ENCODE peak calls at places on chromosomes 16 and 17, in ten cellular contexts. One of them, this sample, is unnamed.

GRCh38 chr17:79231766-79232287 is 157.2 kb downstream of the ENGASE start:
- DNase-seq in tibial artery: no peak
- DNase-seq in left ventricle myocardium inferior: no peak
- DNase-seq in ascending aorta: no peak
- DNase-seq in AG04450: no peak
- DNase-seq in upper lobe of left lung: no peak
- DNase-seq in coronary artery: no peak
- DNase-seq in fibroblast of lung: no peak
- DNase-seq in fibroblast of the aortic adventitia: no peak
- DNase-seq in lower leg skin: no peak
- DNase-seq in this sample: no peak

GRCh38 chr16:56824335-56824734 is 40.7 kb upstream of the SLC12A3 start:
- DNase-seq in ascending aorta: no peak
- DNase-seq in AG04450: no peak
- DNase-seq in left ventricle myocardium inferior: peak
- DNase-seq in fibroblast of lung: peak
- DNase-seq in fibroblast of the aortic adventitia: no peak
- DNase-seq in coronary artery: no peak
- DNase-seq in lower leg skin: no peak
- DNase-seq in tibial artery: no peak
- DNase-seq in upper lobe of left lung: peak
- DNase-seq in this sample: peak

GRCh38 chr17:68094481-68095078 is 59.0 kb downstream of the KPNA2 start:
- DNase-seq in tibial artery: no peak
- DNase-seq in fibroblast of the aortic adventitia: no peak
- DNase-seq in lower leg skin: peak
- DNase-seq in left ventricle myocardium inferior: no peak
- DNase-seq in ascending aorta: no peak
- DNase-seq in coronary artery: no peak
- DNase-seq in fibroblast of lung: no peak
- DNase-seq in AG04450: no peak
- DNase-seq in upper lobe of left lung: no peak
- DNase-seq in this sample: no peak

GRCh38 chr17:20091161-20092029 is 82.2 kb downstream of the SPECC1 start:
- DNase-seq in lower leg skin: no peak
- DNase-seq in AG04450: no peak
- DNase-seq in tibial artery: peak
- DNase-seq in coronary artery: no peak
- DNase-seq in upper lobe of left lung: no peak
- DNase-seq in ascending aorta: peak
- DNase-seq in left ventricle myocardium inferior: peak
- DNase-seq in fibroblast of the aortic adventitia: peak
- DNase-seq in fibroblast of lung: peak
- DNase-seq in this sample: no peak

GRCh38 chr17:35846055-35846809 is 22.5 kb downstream of the HEATR9 start:
- DNase-seq in fibroblast of the aortic adventitia: peak
- DNase-seq in coronary artery: no peak
- DNase-seq in AG04450: no peak
- DNase-seq in tibial artery: no peak
- DNase-seq in lower leg skin: no peak
- DNase-seq in upper lobe of left lung: no peak
- DNase-seq in ascending aorta: no peak
- DNase-seq in fibroblast of lung: peak
- DNase-seq in left ventricle myocardium inferior: no peak
- DNase-seq in this sample: no peak

GRCh38 chr17:78474631-78475146 is 96.2 kb downstream of the PGS1 start:
- DNase-seq in AG04450: no peak
- DNase-seq in fibroblast of the aortic adventitia: no peak
- DNase-seq in ascending aorta: no peak
- DNase-seq in tibial artery: no peak
- DNase-seq in fibroblast of lung: no peak
- DNase-seq in coronary artery: no peak
- DNase-seq in lower leg skin: no peak
- DNase-seq in left ventricle myocardium inferior: no peak
- DNase-seq in upper lobe of left lung: no peak
- DNase-seq in this sample: no peak

GRCh38 chr17:77707546-77707945 is 251.0 kb upstream of the TNRC6C start:
- DNase-seq in left ventricle myocardium inferior: no peak
- DNase-seq in fibroblast of the aortic adventitia: no peak
- DNase-seq in ascending aorta: peak
- DNase-seq in tibial artery: no peak
- DNase-seq in fibroblast of lung: no peak
- DNase-seq in AG04450: no peak
- DNase-seq in upper lobe of left lung: no peak
- DNase-seq in lower leg skin: peak
- DNase-seq in coronary artery: peak
- DNase-seq in this sample: no peak

GRCh38 chr17:73765824-73766563 is 121.7 kb upstream of the SDK2 start:
- DNase-seq in fibroblast of lung: no peak
- DNase-seq in AG04450: no peak
- DNase-seq in left ventricle myocardium inferior: peak
- DNase-seq in upper lobe of left lung: no peak
- DNase-seq in lower leg skin: no peak
- DNase-seq in coronary artery: no peak
- DNase-seq in ascending aorta: no peak
- DNase-seq in fibroblast of the aortic adventitia: no peak
- DNase-seq in tibial artery: no peak
- DNase-seq in this sample: no peak

GRCh38 chr16:75265911-75266701 is 14.7 kb upstream of the BCAR1 start:
- DNase-seq in coronary artery: peak
- DNase-seq in fibroblast of lung: no peak
- DNase-seq in left ventricle myocardium inferior: peak
- DNase-seq in fibroblast of the aortic adventitia: peak
- DNase-seq in tibial artery: peak
- DNase-seq in lower leg skin: peak
- DNase-seq in upper lobe of left lung: peak
- DNase-seq in AG04450: no peak
- DNase-seq in ascending aorta: peak
- DNase-seq in this sample: peak

GRCh38 chr17:71759422-71760060 is 361.3 kb upstream of the SOX9 start:
- DNase-seq in coronary artery: no peak
- DNase-seq in fibroblast of the aortic adventitia: no peak
- DNase-seq in tibial artery: no peak
- DNase-seq in AG04450: peak
- DNase-seq in lower leg skin: no peak
- DNase-seq in left ventricle myocardium inferior: no peak
- DNase-seq in upper lobe of left lung: no peak
- DNase-seq in ascending aorta: no peak
- DNase-seq in fibroblast of lung: peak
- DNase-seq in this sample: no peak

GRCh38 chr17:17844079-17844478 is 7.3 kb upstream of the SREBF1 start:
- DNase-seq in left ventricle myocardium inferior: no peak
- DNase-seq in tibial artery: no peak
- DNase-seq in coronary artery: no peak
- DNase-seq in AG04450: no peak
- DNase-seq in fibroblast of the aortic adventitia: no peak
- DNase-seq in upper lobe of left lung: no peak
- DNase-seq in lower leg skin: no peak
- DNase-seq in fibroblast of lung: no peak
- DNase-seq in ascending aorta: no peak
- DNase-seq in this sample: no peak

GRCh38 chr16:85735946-85736345 is 14.9 kb downstream of the C16orf74 start:
- DNase-seq in lower leg skin: no peak
- DNase-seq in fibroblast of the aortic adventitia: no peak
- DNase-seq in ascending aorta: no peak
- DNase-seq in tibial artery: no peak
- DNase-seq in fibroblast of lung: no peak
- DNase-seq in coronary artery: no peak
- DNase-seq in upper lobe of left lung: no peak
- DNase-seq in left ventricle myocardium inferior: no peak
- DNase-seq in AG04450: no peak
- DNase-seq in this sample: no peak

GRCh38 chr17:67262420-67262819 is 17.4 kb upstream of the HELZ start:
- DNase-seq in lower leg skin: no peak
- DNase-seq in fibroblast of lung: no peak
- DNase-seq in tibial artery: no peak
- DNase-seq in upper lobe of left lung: no peak
- DNase-seq in AG04450: no peak
- DNase-seq in left ventricle myocardium inferior: no peak
- DNase-seq in coronary artery: no peak
- DNase-seq in ascending aorta: peak
- DNase-seq in fibroblast of the aortic adventitia: no peak
- DNase-seq in this sample: no peak

GRCh38 chr17:69335018-69335417 is 8.1 kb upstream of the ABCA5 start:
- DNase-seq in coronary artery: no peak
- DNase-seq in AG04450: no peak
- DNase-seq in ascending aorta: no peak
- DNase-seq in fibroblast of the aortic adventitia: peak
- DNase-seq in lower leg skin: no peak
- DNase-seq in left ventricle myocardium inferior: no peak
- DNase-seq in fibroblast of lung: peak
- DNase-seq in upper lobe of left lung: no peak
- DNase-seq in tibial artery: no peak
- DNase-seq in this sample: no peak

GRCh38 chr17:17325816-17326215 is 22.6 kb downstream of the NT5M start:
- DNase-seq in upper lobe of left lung: no peak
- DNase-seq in lower leg skin: no peak
- DNase-seq in AG04450: no peak
- DNase-seq in coronary artery: no peak
- DNase-seq in tibial artery: no peak
- DNase-seq in fibroblast of lung: no peak
- DNase-seq in left ventricle myocardium inferior: no peak
- DNase-seq in ascending aorta: peak
- DNase-seq in fibroblast of the aortic adventitia: no peak
- DNase-seq in this sample: no peak

GRCh38 chr16:27720731-27721547 is 171.0 kb downstream of the KATNIP start:
- DNase-seq in lower leg skin: no peak
- DNase-seq in tibial artery: no peak
- DNase-seq in left ventricle myocardium inferior: peak
- DNase-seq in coronary artery: no peak
- DNase-seq in AG04450: no peak
- DNase-seq in ascending aorta: no peak
- DNase-seq in fibroblast of lung: no peak
- DNase-seq in fibroblast of the aortic adventitia: peak
- DNase-seq in upper lobe of left lung: no peak
- DNase-seq in this sample: no peak

DNA sequence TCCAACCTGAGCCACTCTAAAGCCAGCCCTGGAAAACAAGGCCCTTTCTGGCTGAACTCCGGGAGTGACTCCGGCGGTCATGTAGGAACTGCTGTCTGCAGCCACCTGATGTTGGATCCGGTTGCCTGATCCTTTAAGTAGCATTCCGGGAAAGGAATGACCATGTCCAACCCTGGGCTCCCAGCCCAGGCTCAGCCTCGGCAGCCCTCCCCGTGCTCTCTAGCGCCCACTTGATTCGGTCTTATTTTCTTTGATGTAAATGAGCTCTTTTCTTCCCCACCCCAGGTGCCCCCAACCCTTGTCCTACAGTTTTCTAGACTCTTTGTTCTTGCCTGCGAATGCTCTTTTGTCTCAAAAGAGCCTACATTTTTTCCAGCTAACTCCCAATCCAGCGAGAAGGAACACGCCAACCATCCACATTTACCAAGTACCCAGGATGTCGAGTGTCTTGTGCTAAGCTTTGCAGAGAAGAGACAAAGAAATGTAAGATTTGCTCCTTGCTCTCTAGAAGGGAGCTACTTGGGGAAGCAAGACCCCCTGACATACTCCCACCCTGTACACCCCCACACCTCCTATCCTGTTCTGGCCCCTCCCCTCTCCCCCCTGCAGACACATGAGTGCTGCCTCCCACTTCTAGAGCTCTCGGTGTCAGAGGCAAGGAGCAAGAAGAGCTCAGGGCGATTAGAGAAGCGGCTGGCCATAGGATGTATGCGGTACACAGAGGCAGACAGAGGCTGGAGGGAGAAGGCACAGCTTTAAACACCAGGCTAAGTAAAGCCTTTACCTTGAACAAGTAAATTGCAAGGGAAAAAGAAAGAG is 53.8 kb downstream of the COG7 start:
- DNase-seq in upper lobe of left lung: peak
- DNase-seq in tibial artery: no peak
- DNase-seq in ascending aorta: no peak
- DNase-seq in fibroblast of the aortic adventitia: peak
- DNase-seq in left ventricle myocardium inferior: peak
- DNase-seq in lower leg skin: no peak
- DNase-seq in fibroblast of lung: peak
- DNase-seq in coronary artery: no peak
- DNase-seq in AG04450: no peak
- DNase-seq in this sample: no peak
- H3K4me3 ChIP-seq in upper lobe of left lung: no peak
- H3K4me3 ChIP-seq in tibial artery: no peak
- H3K4me3 ChIP-seq in ascending aorta: no peak
- H3K4me3 ChIP-seq in fibroblast of the aortic adventitia: no peak
- H3K4me3 ChIP-seq in left ventricle myocardium inferior: no peak
- H3K4me3 ChIP-seq in lower leg skin: no peak
- H3K4me3 ChIP-seq in fibroblast of lung: no peak
- H3K4me3 ChIP-seq in coronary artery: no peak
- H3K4me3 ChIP-seq in AG04450: no peak
- H3K4me3 ChIP-seq in this sample: no peak

GRCh38 chr17:4968166-4968915 is 724 bp upstream of the SPAG7 start:
- DNase-seq in lower leg skin: peak
- DNase-seq in left ventricle myocardium inferior: no peak
- DNase-seq in upper lobe of left lung: no peak
- DNase-seq in fibroblast of lung: no peak
- DNase-seq in tibial artery: no peak
- DNase-seq in AG04450: no peak
- DNase-seq in coronary artery: no peak
- DNase-seq in fibroblast of the aortic adventitia: peak
- DNase-seq in ascending aorta: no peak
- DNase-seq in this sample: peak
- H3K4me3 ChIP-seq in lower leg skin: peak
- H3K4me3 ChIP-seq in left ventricle myocardium inferior: peak
- H3K4me3 ChIP-seq in upper lobe of left lung: peak
- H3K4me3 ChIP-seq in fibroblast of lung: peak
- H3K4me3 ChIP-seq in tibial artery: peak
- H3K4me3 ChIP-seq in AG04450: peak
- H3K4me3 ChIP-seq in coronary artery: peak
- H3K4me3 ChIP-seq in fibroblast of the aortic adventitia: peak
- H3K4me3 ChIP-seq in ascending aorta: peak
- H3K4me3 ChIP-seq in this sample: peak

DNA sequence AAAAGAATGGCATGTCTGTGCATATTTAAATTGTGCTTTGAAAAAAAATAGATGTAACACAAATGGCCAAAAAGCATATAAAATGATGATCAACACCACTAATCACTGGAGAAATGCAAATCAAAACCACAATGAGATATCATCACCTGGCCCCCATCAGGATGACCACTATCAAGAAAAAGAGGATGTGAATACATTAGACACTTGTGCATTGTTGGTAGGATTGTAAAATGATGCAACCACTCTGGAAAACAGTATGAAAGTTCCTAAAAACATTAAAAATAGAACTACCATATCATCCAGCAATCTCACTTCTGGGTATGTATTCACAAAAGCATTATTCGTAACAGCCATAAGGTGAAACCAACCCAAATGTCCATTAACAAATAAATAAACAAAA is 91.5 kb downstream of the SPAG9 start:
- DNase-seq in fibroblast of the aortic adventitia: no peak
- DNase-seq in AG04450: no peak
- DNase-seq in left ventricle myocardium inferior: no peak
- DNase-seq in ascending aorta: no peak
- DNase-seq in tibial artery: no peak
- DNase-seq in fibroblast of lung: no peak
- DNase-seq in upper lobe of left lung: no peak
- DNase-seq in coronary artery: no peak
- DNase-seq in lower leg skin: no peak
- DNase-seq in this sample: no peak
- H3K4me3 ChIP-seq in fibroblast of the aortic adventitia: no peak
- H3K4me3 ChIP-seq in AG04450: no peak
- H3K4me3 ChIP-seq in left ventricle myocardium inferior: peak
- H3K4me3 ChIP-seq in ascending aorta: no peak
- H3K4me3 ChIP-seq in tibial artery: no peak
- H3K4me3 ChIP-seq in fibroblast of lung: peak
- H3K4me3 ChIP-seq in upper lobe of left lung: no peak
- H3K4me3 ChIP-seq in coronary artery: peak
- H3K4me3 ChIP-seq in lower leg skin: no peak
- H3K4me3 ChIP-seq in this sample: no peak

GRCh38 chr17:44202756-44203155 is 3.1 kb upstream of the ATXN7L3 start:
- DNase-seq in fibroblast of the aortic adventitia: no peak
- DNase-seq in left ventricle myocardium inferior: no peak
- DNase-seq in tibial artery: no peak
- DNase-seq in AG04450: no peak
- DNase-seq in fibroblast of lung: no peak
- DNase-seq in coronary artery: no peak
- DNase-seq in lower leg skin: no peak
- DNase-seq in ascending aorta: no peak
- DNase-seq in upper lobe of left lung: no peak
- DNase-seq in this sample: peak
- H3K4me3 ChIP-seq in fibroblast of the aortic adventitia: no peak
- H3K4me3 ChIP-seq in left ventricle myocardium inferior: no peak
- H3K4me3 ChIP-seq in tibial artery: no peak
- H3K4me3 ChIP-seq in AG04450: no peak
- H3K4me3 ChIP-seq in fibroblast of lung: no peak
- H3K4me3 ChIP-seq in coronary artery: no peak
- H3K4me3 ChIP-seq in lower leg skin: no peak
- H3K4me3 ChIP-seq in ascending aorta: no peak
- H3K4me3 ChIP-seq in upper lobe of left lung: no peak
- H3K4me3 ChIP-seq in this sample: no peak

This sample was measured in MG63.